ENCODE peak calls at places on chromosomes 2 and 18, in eight cellular contexts. One of them, this sample, is unnamed.

GRCh38 chr2:59693176-59693959 is 860.1 kb downstream of the BCL11A start:
- DNase-seq in gastrocnemius medialis: no peak
- DNase-seq in body of pancreas: no peak
- DNase-seq in A172: no peak
- DNase-seq in astrocyte of the spinal cord: no peak
- DNase-seq in D341Med: no peak
- DNase-seq in AG04449: no peak
- DNase-seq in NCI-H1694 treated with DMSO at 0.1 percent for 48 hours: no peak
- DNase-seq in this sample: no peak

GRCh38 chr2:96584017-96584416 is 47.5 kb downstream of the ARID5A start:
- DNase-seq in NCI-H1694 treated with DMSO at 0.1 percent for 48 hours: no peak
- DNase-seq in AG04449: no peak
- DNase-seq in gastrocnemius medialis: no peak
- DNase-seq in astrocyte of the spinal cord: no peak
- DNase-seq in A172: no peak
- DNase-seq in D341Med: no peak
- DNase-seq in body of pancreas: no peak
- DNase-seq in this sample: no peak

GRCh38 chr2:122755281-122755780 is 999.9 kb downstream of the TSN start:
- DNase-seq in D341Med: no peak
- DNase-seq in NCI-H1694 treated with DMSO at 0.1 percent for 48 hours: no peak
- DNase-seq in AG04449: no peak
- DNase-seq in astrocyte of the spinal cord: no peak
- DNase-seq in gastrocnemius medialis: no peak
- DNase-seq in A172: no peak
- DNase-seq in body of pancreas: no peak
- DNase-seq in this sample: no peak

GRCh38 chr18:49865401-49865800 is 52.1 kb upstream of the ACAA2 start:
- DNase-seq in AG04449: no peak
- DNase-seq in gastrocnemius medialis: no peak
- DNase-seq in astrocyte of the spinal cord: no peak
- DNase-seq in body of pancreas: peak
- DNase-seq in A172: no peak
- DNase-seq in NCI-H1694 treated with DMSO at 0.1 percent for 48 hours: no peak
- DNase-seq in D341Med: peak
- DNase-seq in this sample: no peak

GRCh38 chr2:174844295-174844708 is 80.0 kb upstream of the CHRNA1 start:
- DNase-seq in A172: no peak
- DNase-seq in body of pancreas: peak
- DNase-seq in D341Med: no peak
- DNase-seq in astrocyte of the spinal cord: no peak
- DNase-seq in AG04449: no peak
- DNase-seq in NCI-H1694 treated with DMSO at 0.1 percent for 48 hours: peak
- DNase-seq in gastrocnemius medialis: no peak
- DNase-seq in this sample: no peak

GRCh38 chr2:200765139-200765951 is 46.4 kb upstream of the BZW1 start:
- DNase-seq in AG04449: peak
- DNase-seq in astrocyte of the spinal cord: peak
- DNase-seq in gastrocnemius medialis: peak
- DNase-seq in D341Med: no peak
- DNase-seq in body of pancreas: no peak
- DNase-seq in A172: peak
- DNase-seq in NCI-H1694 treated with DMSO at 0.1 percent for 48 hours: no peak
- DNase-seq in this sample: no peak

GRCh38 chr2:79585701-79586428 is 73.0 kb downstream of the CTNNA2 start:
- DNase-seq in AG04449: no peak
- DNase-seq in A172: peak
- DNase-seq in NCI-H1694 treated with DMSO at 0.1 percent for 48 hours: no peak
- DNase-seq in astrocyte of the spinal cord: peak
- DNase-seq in gastrocnemius medialis: no peak
- DNase-seq in D341Med: no peak
- DNase-seq in body of pancreas: no peak
- DNase-seq in this sample: no peak

GRCh38 chr2:30894498-30895119 is 87.4 kb upstream of the CAPN13 start:
- DNase-seq in A172: no peak
- DNase-seq in astrocyte of the spinal cord: no peak
- DNase-seq in D341Med: no peak
- DNase-seq in gastrocnemius medialis: no peak
- DNase-seq in AG04449: no peak
- DNase-seq in NCI-H1694 treated with DMSO at 0.1 percent for 48 hours: no peak
- DNase-seq in body of pancreas: no peak
- DNase-seq in this sample: no peak

GRCh38 chr2:25294573-25295462 is 46.9 kb downstream of the DNMT3A start:
- DNase-seq in NCI-H1694 treated with DMSO at 0.1 percent for 48 hours: no peak
- DNase-seq in AG04449: no peak
- DNase-seq in D341Med: no peak
- DNase-seq in astrocyte of the spinal cord: peak
- DNase-seq in body of pancreas: peak
- DNase-seq in gastrocnemius medialis: peak
- DNase-seq in A172: peak
- DNase-seq in this sample: no peak

GRCh38 chr18:54232485-54233227 is 8.2 kb upstream of the MBD2 start:
- DNase-seq in D341Med: no peak
- DNase-seq in gastrocnemius medialis: no peak
- DNase-seq in astrocyte of the spinal cord: no peak
- DNase-seq in body of pancreas: no peak
- DNase-seq in NCI-H1694 treated with DMSO at 0.1 percent for 48 hours: no peak
- DNase-seq in A172: no peak
- DNase-seq in AG04449: no peak
- DNase-seq in this sample: no peak

GRCh38 chr2:16650287-16651249 is 15.1 kb downstream of the CYRIA start:
- DNase-seq in AG04449: no peak
- DNase-seq in body of pancreas: no peak
- DNase-seq in astrocyte of the spinal cord: peak
- DNase-seq in NCI-H1694 treated with DMSO at 0.1 percent for 48 hours: no peak
- DNase-seq in A172: peak
- DNase-seq in gastrocnemius medialis: no peak
- DNase-seq in D341Med: no peak
- DNase-seq in this sample: no peak

This sample was measured in omental fat pad.